ENCODE peak calls at places on chromosomes 11 and 22, in six cellular contexts. F is NB4, E is H54, U is endothelial cell of umbilical vein, C is thyroid gland, J is IMR-90. K is an unnamed sample.

GRCh38 chr11:111707039-111707690 is 59.0 kb downstream of the PPP2R1B start:
- DNase-seq in F (no peak), E (no peak), U (peak; percentile 99), C (no peak), J (peak; percentile 95), K (no peak)

GRCh38 chr11:26102325-26102724 is 229.6 kb upstream of the ANO3 start:
- DNase-seq in F (no peak), E (no peak), U (no peak), C (no peak), J (no peak), K (no peak)

GRCh38 chr11:60970369-60970774 is 1.1 kb upstream of the CD6 start:
- DNase-seq in F (peak; percentile 64), E (peak; percentile 63), U (peak; percentile 36), C (peak; percentile 61), J (peak; percentile 29), K (peak; percentile 63)

GRCh38 chr11:128985880-128986279 is 43.2 kb upstream of the TP53AIP1 start:
- DNase-seq in F (no peak), E (no peak), U (peak; percentile 3), C (no peak), J (no peak), K (no peak)

GRCh38 chr11:9565822-9566560 is 7.5 kb upstream of the WEE1 start:
- DNase-seq in F (peak; percentile 95), E (peak; percentile 82), U (peak; percentile 99), C (peak; percentile 28), J (peak; percentile 100), K (peak; percentile 96)

GRCh38 chr22:27650572-27650971 is 151.0 kb downstream of the MN1 start:
- DNase-seq in F (no peak), E (no peak), U (no peak), C (no peak), J (no peak), K (no peak)

GRCh38 chr11:62689421-62690183 is at the start of gene LRRN4CL:
- DNase-seq in F (no peak), E (peak; percentile 77), U (no peak), C (no peak), J (peak; percentile 86), K (no peak)

GRCh38 chr11:126465573-126466287 is 110.2 kb downstream of the ST3GAL4 start:
- DNase-seq in F (no peak), E (no peak), U (no peak), C (no peak), J (no peak), K (no peak)

GRCh38 chr22:34490911-34491310 is 570.6 kb upstream of the LARGE1 start:
- DNase-seq in F (no peak), E (no peak), U (no peak), C (no peak), J (no peak), K (no peak)

GRCh38 chr22:26285632-26286031 is 116.4 kb downstream of the SEZ6L start:
- DNase-seq in F (no peak), E (no peak), U (no peak), C (no peak), J (no peak), K (no peak)

GRCh38 chr22:43998865-43999264 is 25.2 kb upstream of the PARVB start:
- DNase-seq in F (no peak), E (no peak), U (no peak), C (no peak), J (no peak), K (no peak)

GRCh38 chr11:11279956-11280689 is 72.9 kb downstream of the CSNK2A3 start:
- DNase-seq in F (no peak), E (peak; percentile 40), U (peak; percentile 36), C (no peak), J (peak; percentile 67), K (no peak)

GRCh38 chr22:19873138-19873959 is 18.7 kb upstream of the GNB1L start:
- DNase-seq in F (no peak), E (no peak), U (no peak), C (peak; percentile 0), J (no peak), K (no peak)

GRCh38 chr11:2664331-2664730 is 35.5 kb downstream of the KCNQ1OT1 start:
- DNase-seq in F (no peak), E (no peak), U (no peak), C (no peak), J (no peak), K (no peak)

GRCh38 chr11:130133716-130134115 is 25.9 kb upstream of the ST14 start:
- DNase-seq in F (no peak), E (no peak), U (no peak), C (no peak), J (no peak), K (no peak)

GRCh38 chr11:69484427-69485259 is 3.2 kb downstream of the LINC01488 start:
- DNase-seq in F (no peak), E (no peak), U (no peak), C (no peak), J (no peak), K (no peak)

GRCh38 chr11:130601141-130601540 is 152.7 kb downstream of the ADAMTS15 start:
- DNase-seq in F (peak; percentile 31), E (no peak), U (no peak), C (peak; percentile 82), J (peak; percentile 90), K (no peak)

GRCh38 chr11:46249103-46249942 is 28.1 kb upstream of the CREB3L1 start:
- DNase-seq in F (no peak), E (no peak), U (no peak), C (no peak), J (peak; percentile 67), K (peak; percentile 55)

GRCh38 chr11:59184876-59185275 is 12.9 kb downstream of the DTX4 start:
- DNase-seq in F (no peak), E (no peak), U (no peak), C (no peak), J (no peak), K (no peak)

GRCh38 chr11:59185412-59185811 is 13.5 kb downstream of the DTX4 start:
- DNase-seq in F (no peak), E (no peak), U (no peak), C (no peak), J (no peak), K (no peak)

GRCh38 chr11:59187020-59187419 is 15.1 kb downstream of the DTX4 start:
- DNase-seq in F (no peak), E (no peak), U (no peak), C (no peak), J (no peak), K (no peak)

GRCh38 chr11:59187587-59187986 is 15.7 kb downstream of the DTX4 start:
- DNase-seq in F (no peak), E (no peak), U (no peak), C (no peak), J (peak; percentile 54), K (no peak)

GRCh38 chr11:59186130-59186594 is 14.2 kb downstream of the DTX4 start:
- DNase-seq in F (peak; percentile 49), E (peak; percentile 50), U (peak; percentile 3), C (peak; percentile 23), J (no peak), K (peak; percentile 35)
- TF ChIP-seq POLR2A in F (no peak), E (no peak), U (no peak), C (no peak), J (no peak), K (no peak)

GRCh38 chr22:38736257-38736570 is 19.6 kb downstream of the SUN2 start:
- DNase-seq in F (no peak), E (no peak), U (no peak), C (no peak), J (no peak), K (no peak)
- TF ChIP-seq POLR2A in F (no peak), E (no peak), U (no peak), C (no peak), J (no peak), K (no peak)

GRCh38 chr11:65574963-65575567 is 788 bp upstream of the EHBP1L1 start:
- DNase-seq in F (no peak), E (no peak), U (peak; percentile 46), C (no peak), J (no peak), K (peak; percentile 92)

GRCh38 chr11:65575568-65576231 is at the start of gene EHBP1L1:
- DNase-seq in F (peak; percentile 89), E (no peak), U (peak; percentile 32), C (peak; percentile 46), J (peak; percentile 28), K (peak; percentile 84)

GRCh38 chr11:65572356-65573043 is at the start of gene FAM89B:
- DNase-seq in F (peak; percentile 92), E (no peak), U (peak; percentile 81), C (peak; percentile 94), J (peak; percentile 77), K (peak; percentile 91)

GRCh38 chr11:65573391-65574146 is 1.2 kb downstream of the FAM89B start:
- DNase-seq in F (no peak), E (no peak), U (no peak), C (no peak), J (no peak), K (no peak)

DNA sequence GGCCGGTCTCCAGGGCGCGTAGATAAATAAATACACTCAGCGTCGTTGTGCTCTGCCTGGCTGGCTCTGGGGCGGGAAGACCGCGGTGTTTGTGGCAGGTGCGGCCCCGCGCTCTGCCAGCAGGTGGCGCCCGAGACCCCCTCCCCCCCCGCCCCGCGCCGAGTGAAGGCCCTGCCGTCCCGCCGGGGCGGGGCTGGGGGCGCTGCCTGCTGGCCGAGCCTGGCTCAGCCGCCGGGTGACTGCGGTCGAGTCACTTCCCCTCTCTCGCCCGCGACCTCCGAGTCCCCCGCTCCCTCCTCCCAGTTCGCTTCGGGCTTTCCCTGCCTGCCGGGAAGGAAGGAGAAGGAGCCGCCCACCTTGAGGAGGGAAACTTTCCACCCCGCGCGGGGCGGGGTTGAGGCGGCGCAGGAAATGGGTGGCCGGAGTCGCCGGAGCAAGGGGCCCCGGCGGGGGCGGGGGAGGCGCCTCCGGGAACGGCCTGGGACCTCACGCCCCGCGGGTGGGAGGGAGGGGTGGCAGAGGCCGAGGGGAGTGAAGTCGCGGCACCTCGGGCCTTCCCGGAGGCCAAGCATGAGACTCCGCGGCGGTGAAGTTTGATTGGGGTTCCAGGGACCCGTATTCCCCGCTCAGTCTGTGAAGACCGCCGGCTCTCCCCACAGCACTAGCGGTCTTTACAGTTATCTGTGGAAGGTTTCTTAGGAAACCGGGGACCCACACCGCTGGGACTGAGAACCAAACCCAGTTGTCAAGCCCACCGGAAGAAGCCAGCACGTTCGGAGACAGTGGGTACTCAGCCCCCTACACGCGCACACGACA is 1.5 kb upstream of the EHBP1L1 start:
- DNase-seq in F (peak; percentile 99), E (peak; percentile 98), U (peak; percentile 96), C (peak; percentile 78), J (peak; percentile 95), K (peak; percentile 94)
- TF ChIP-seq POLR2A in F (no peak), E (peak; percentile 30), U (peak; percentile 60), C (no peak), J (no peak), K (no peak)

GRCh38 chr11:59560702-59561469 is 49.5 kb downstream of the OR4D9 start:
- DNase-seq in F (peak; percentile 90), E (no peak), U (peak; percentile 88), C (peak; percentile 89), J (peak; percentile 82), K (peak; percentile 92)
- TF ChIP-seq POLR2A in F (peak; percentile 66), E (peak; percentile 52), U (no peak), C (peak; percentile 46), J (no peak), K (peak; percentile 13)

K was measured in erythroblast.